ENCODE peak calls at places on chromosomes 16 and 17, in ten cellular contexts. X is WTC11, V is A549, Y is HCT116, G is K562, F is SK-N-SH, B is H1, N is endothelial cell of umbilical vein, M is HepG2, K is GM12878. Z is an unnamed sample.
A peak's percentile ranks its signal among the peaks of the same experiment; 100 is the strongest.

GRCh38 chr16:15055141-15056053 is 477 bp downstream of the NTAN1 start:
- DNase-seq in X (peak; percentile 69), V (peak; percentile 19), Y (no peak), G (peak; percentile 34), F (no peak), B (peak; percentile 85), N (peak; percentile 52), M (peak; percentile 34), K (no peak), Z (peak; percentile 78)

GRCh38 chr16:86515420-86515779 is 5.1 kb downstream of the FOXF1 start:
- DNase-seq in X (peak; percentile 64), V (no peak), Y (no peak), G (no peak), F (no peak), B (peak; percentile 75), N (no peak), M (no peak), K (no peak), Z (no peak)

GRCh38 chr17:62895256-62895649 is 70.8 kb upstream of the TANC2 start:
- DNase-seq in X (no peak), V (no peak), Y (no peak), G (no peak), F (no peak), B (no peak), N (no peak), M (no peak), K (no peak), Z (no peak)

GRCh38 chr17:50380369-50381259 is 7.6 kb downstream of the EME1 start:
- DNase-seq in X (no peak), V (no peak), Y (no peak), G (no peak), F (no peak), B (no peak), N (no peak), M (no peak), K (no peak), Z (no peak)

GRCh38 chr16:86351041-86351784 is 159.1 kb upstream of the FOXF1 start:
- DNase-seq in X (no peak), V (no peak), Y (no peak), G (no peak), F (no peak), B (no peak), N (no peak), M (no peak), K (no peak), Z (no peak)

GRCh38 chr16:2058901-2059300 is 11.1 kb downstream of the TSC2 start:
- DNase-seq in X (no peak), V (no peak), Y (no peak), G (no peak), F (no peak), B (no peak), N (no peak), M (no peak), K (no peak), Z (no peak)

GRCh38 chr16:81936209-81936608 is 75.1 kb downstream of the SDR42E1 start:
- DNase-seq in X (no peak), V (no peak), Y (no peak), G (no peak), F (no peak), B (peak; percentile 39), N (no peak), M (no peak), K (no peak), Z (no peak)

GRCh38 chr17:6157716-6158115 is 87.5 kb downstream of the WSCD1 start:
- DNase-seq in X (no peak), V (no peak), Y (no peak), G (no peak), F (no peak), B (no peak), N (no peak), M (no peak), K (no peak), Z (no peak)

GRCh38 chr17:17873450-17873991 is 36.7 kb upstream of the SREBF1 start:
- DNase-seq in X (no peak), V (no peak), Y (no peak), G (no peak), F (no peak), B (no peak), N (no peak), M (no peak), K (no peak), Z (no peak)

GRCh38 chr16:29900102-29900887 is at the start of gene ASPHD1:
- DNase-seq in X (peak; percentile 86), V (peak; percentile 77), Y (peak; percentile 29), G (peak; percentile 52), F (peak; percentile 92), B (peak; percentile 89), N (peak; percentile 49), M (peak; percentile 86), K (no peak), Z (peak; percentile 72)

GRCh38 chr17:36971508-36971907 is 22.8 kb downstream of the AATF start:
- DNase-seq in X (no peak), V (no peak), Y (no peak), G (no peak), F (no peak), B (no peak), N (no peak), M (no peak), K (no peak), Z (no peak)

GRCh38 chr16:23836404-23837291 is 865 bp downstream of the PRKCB start:
- DNase-seq in X (peak; percentile 74), V (no peak), Y (no peak), G (peak; percentile 71), F (peak; percentile 55), B (peak; percentile 84), N (no peak), M (no peak), K (no peak), Z (peak; percentile 76)

GRCh38 chr16:53726625-53727024 is 22.7 kb downstream of the FTO start:
- DNase-seq in X (no peak), V (peak; percentile 5), Y (no peak), G (peak; percentile 56), F (no peak), B (no peak), N (no peak), M (peak; percentile 16), K (no peak), Z (no peak)

GRCh38 chr17:28747046-28747691 is 3.4 kb downstream of the TRAF4 start:
- DNase-seq in X (no peak), V (no peak), Y (no peak), G (no peak), F (no peak), B (no peak), N (peak; percentile 37), M (no peak), K (no peak), Z (no peak)

DNA sequence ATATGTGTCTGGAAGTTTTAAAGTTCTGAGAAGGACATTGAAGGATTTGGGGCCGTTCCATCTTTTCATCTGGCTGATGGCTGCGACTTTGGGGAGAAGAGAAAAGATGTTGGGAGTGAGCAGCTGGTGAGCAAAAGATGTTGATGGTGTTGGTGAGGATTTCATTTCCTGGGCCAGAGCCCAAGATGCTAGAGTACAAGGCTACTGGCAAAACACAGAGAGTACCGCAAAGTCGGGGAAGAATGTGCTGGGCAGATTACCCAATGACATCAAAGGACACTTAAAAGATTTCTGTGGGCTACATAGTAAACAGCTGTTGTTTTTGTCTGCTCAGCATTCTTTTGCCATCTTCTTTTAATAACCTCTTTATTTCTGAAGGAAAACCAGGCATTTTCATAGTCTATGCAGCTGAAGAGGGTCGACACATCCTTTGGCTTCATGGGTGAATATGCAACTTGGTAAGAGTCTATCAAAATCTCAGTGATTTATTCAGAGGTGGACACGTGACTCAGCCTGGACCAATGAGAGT is 49.5 kb upstream of the GAS7 start:
- DNase-seq in X (no peak), V (no peak), Y (no peak), G (no peak), F (no peak), B (no peak), N (no peak), M (no peak), K (no peak), Z (no peak)
- TF ChIP-seq MAX in X (no peak), V (no peak), Y (no peak), G (no peak), F (no peak), B (no peak), N (no peak), M (no peak), K (no peak), Z (no peak)

DNA sequence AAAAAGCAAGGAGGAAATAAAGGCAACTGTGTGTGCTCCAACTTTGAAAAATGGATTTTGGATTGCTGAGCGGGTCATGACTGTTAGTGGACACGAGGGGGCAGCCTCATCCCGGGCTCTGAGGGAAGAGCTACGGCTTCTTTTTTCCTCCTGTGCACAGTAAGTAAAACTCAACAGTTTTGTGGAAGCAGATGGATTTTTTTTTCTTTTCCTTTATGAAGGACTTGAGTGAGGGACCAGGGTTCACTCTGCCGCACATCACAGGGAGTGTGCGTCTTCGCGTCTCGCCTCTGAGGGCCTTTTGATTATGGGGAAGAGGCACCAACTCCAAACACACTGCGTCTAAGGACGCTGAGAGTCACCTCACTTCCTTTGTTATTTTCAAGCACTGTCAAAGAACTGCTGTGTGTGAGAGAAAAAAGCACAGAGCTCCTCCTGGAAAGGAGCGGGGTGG is 80.3 kb upstream of the GOT2 start:
- DNase-seq in X (peak; percentile 26), V (peak; percentile 58), Y (peak; percentile 7), G (peak; percentile 61), F (peak; percentile 70), B (peak; percentile 65), N (peak; percentile 63), M (peak; percentile 16), K (no peak), Z (peak; percentile 55)
- TF ChIP-seq MAX in X (no peak), V (no peak), Y (no peak), G (no peak), F (no peak), B (no peak), N (no peak), M (no peak), K (no peak), Z (no peak)

DNA sequence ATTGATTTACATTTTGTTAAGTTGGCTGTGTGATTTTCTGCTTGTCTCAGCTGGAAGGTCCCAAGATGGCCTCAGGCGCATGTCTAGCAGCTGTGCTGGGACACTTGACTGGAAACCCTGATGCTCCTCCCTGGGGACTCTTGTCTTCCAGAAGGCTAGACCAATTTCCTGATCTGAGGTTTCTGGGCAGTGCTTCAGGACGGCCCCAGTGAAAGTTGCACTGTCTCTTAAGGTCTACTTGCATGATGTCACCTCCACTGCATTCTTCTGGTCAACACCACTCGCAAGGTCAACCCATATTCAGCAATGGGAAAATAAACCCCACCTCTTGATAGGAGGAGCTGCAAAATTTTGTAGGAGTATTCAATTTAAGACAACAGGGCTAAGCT is 116.0 kb downstream of the SALL1 start:
- DNase-seq in X (no peak), V (no peak), Y (no peak), G (no peak), F (no peak), B (no peak), N (no peak), M (no peak), K (no peak), Z (peak; percentile 84)
- TF ChIP-seq MAX in X (no peak), V (no peak), Y (no peak), G (no peak), F (no peak), B (no peak), N (no peak), M (no peak), K (no peak), Z (no peak)

DNA sequence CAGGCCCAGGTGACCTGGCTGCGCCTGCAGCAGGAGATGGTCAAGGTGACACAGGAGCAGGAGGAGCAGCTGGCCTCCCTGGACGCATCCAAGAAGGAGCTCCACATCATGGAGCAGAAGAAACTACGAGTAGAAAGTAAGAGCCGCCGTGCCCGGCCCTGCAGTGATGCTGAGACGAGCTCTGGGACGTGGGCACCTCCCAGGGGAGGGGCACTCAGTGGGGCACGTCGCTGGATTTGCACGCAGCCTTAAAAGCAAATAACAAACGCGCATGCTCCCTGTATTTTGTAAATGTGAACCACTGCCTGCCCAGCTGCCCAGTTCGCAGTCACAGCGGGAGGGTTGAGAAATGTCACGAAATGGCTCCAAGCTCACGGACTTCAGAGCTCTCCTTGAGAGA is 15.3 kb upstream of the GAA start:
- DNase-seq in X (no peak), V (no peak), Y (no peak), G (no peak), F (no peak), B (no peak), N (no peak), M (peak; percentile 55), K (no peak), Z (no peak)
- TF ChIP-seq MAX in X (no peak), V (no peak), Y (no peak), G (no peak), F (no peak), B (no peak), N (no peak), M (no peak), K (no peak), Z (no peak)